ENCODE peak calls at places on chromosomes 5 and 9, in nine cellular contexts. E is endodermal cell; X is occipital lobe; L is CD4-positive, alpha-beta memory T cell; Y is caudate nucleus; D is cardiac muscle cell; A is substantia nigra; K is AG09309; N is activated effector memory CD4-positive, alpha-beta T cell treated with Interleukin-2 at 50 U/mL for 16 hours. G is an unnamed sample.

GRCh38 chr5:60810438-60811085 is 33.5 kb downstream of the ELOVL7 start:
- DNase-seq in N (no peak), X (no peak), K (no peak), E (no peak), D (no peak), Y (no peak), L (no peak), A (no peak), G (no peak)

GRCh38 chr9:10250200-10250599 is 362.6 kb downstream of the PTPRD start:
- DNase-seq in X (no peak), K (no peak), D (no peak), A (no peak), Y (no peak), E (no peak), N (no peak), L (no peak), G (no peak)

GRCh38 chr9:123656565-123656964 is 273.4 kb downstream of the DENND1A start:
- DNase-seq in A (no peak), L (no peak), D (no peak), E (no peak), N (no peak), K (no peak), Y (no peak), X (no peak), G (no peak)

GRCh38 chr9:107485451-107486043 is 4.0 kb downstream of the KLF4 start:
- DNase-seq in D (no peak), N (no peak), A (no peak), X (no peak), K (no peak), L (no peak), Y (no peak), E (no peak), G (no peak)

GRCh38 chr5:74017786-74018211 is 391.8 kb downstream of the ARHGEF28 start:
- DNase-seq in L (no peak), K (peak; percentile 18), E (peak; percentile 64), N (no peak), D (no peak), X (peak; percentile 21), A (peak; percentile 20), Y (peak; percentile 84), G (no peak)

GRCh38 chr5:65722575-65723424 is 795 bp downstream of the NLN start:
- DNase-seq in X (peak; percentile 36), A (peak; percentile 47), K (no peak), Y (peak; percentile 23), L (peak; percentile 11), N (no peak), E (peak; percentile 72), D (peak; percentile 50), G (no peak)

GRCh38 chr9:8371686-8372085 is 572.1 kb upstream of the DMAC1 start:
- DNase-seq in Y (no peak), N (no peak), K (no peak), E (no peak), X (no peak), A (no peak), L (no peak), D (no peak), G (no peak)

GRCh38 chr5:157710887-157711286 is 20.3 kb upstream of the THG1L start:
- DNase-seq in N (no peak), K (peak; percentile 61), Y (no peak), L (no peak), E (no peak), X (no peak), D (no peak), A (no peak), G (no peak)

GRCh38 chr9:37621299-37621934 is 29.0 kb upstream of the TOMM5 start:
- DNase-seq in X (no peak), L (no peak), K (no peak), E (no peak), N (no peak), A (no peak), Y (no peak), D (no peak), G (no peak)

GRCh38 chr5:144428326-144428725 is 257.7 kb downstream of the KCTD16 start:
- DNase-seq in A (no peak), K (no peak), Y (no peak), X (no peak), E (no peak), L (no peak), D (no peak), N (no peak), G (no peak)

GRCh38 chr5:127746756-127747155 is 43.6 kb downstream of the CCDC192 start:
- DNase-seq in K (no peak), E (no peak), X (no peak), L (no peak), D (no peak), Y (no peak), A (no peak), N (no peak), G (no peak)

GRCh38 chr9:93620881-93621820 is 44.8 kb downstream of the PHF2 start:
- DNase-seq in N (no peak), X (no peak), E (no peak), D (no peak), Y (no peak), K (no peak), A (no peak), L (no peak), G (no peak)

GRCh38 chr9:89743576-89744254 is 138.9 kb downstream of the GADD45G start:
- DNase-seq in N (peak; percentile 47), L (peak; percentile 73), Y (no peak), A (no peak), D (no peak), X (no peak), E (peak; percentile 91), K (no peak), G (no peak)

GRCh38 chr9:124180557-124180956 is 77.2 kb upstream of the NEK6 start:
- DNase-seq in X (peak; percentile 27), K (no peak), E (no peak), D (peak; percentile 13), L (no peak), Y (peak; percentile 39), A (peak; percentile 23), N (no peak), G (no peak)

GRCh38 chr5:179149278-179149677 is 89.1 kb downstream of the ZNF354C start:
- DNase-seq in D (no peak), N (no peak), X (no peak), K (no peak), L (no peak), E (no peak), A (no peak), Y (no peak), G (no peak)

GRCh38 chr9:33211695-33212393 is 28.1 kb upstream of the SPINK4 start:
- DNase-seq in X (no peak), N (no peak), Y (no peak), D (peak; percentile 49), L (no peak), K (no peak), A (no peak), E (peak; percentile 64), G (no peak)

GRCh38 chr5:177389368-177390169 is 5.3 kb downstream of the SLC34A1 start:
- DNase-seq in X (no peak), L (peak; percentile 73), A (no peak), Y (no peak), E (no peak), D (no peak), K (peak; percentile 88), N (peak; percentile 55), G (peak; percentile 46)

GRCh38 chr5:672329-673139 is 20.6 kb downstream of the TPPP start:
- DNase-seq in L (peak; percentile 89), N (peak; percentile 59), X (peak; percentile 32), E (peak; percentile 84), A (peak; percentile 62), D (peak; percentile 28), Y (peak; percentile 54), K (peak; percentile 23), G (peak; percentile 92)

GRCh38 chr5:6712136-6712581 is 1.1 kb upstream of the TENT4A start:
- DNase-seq in Y (peak; percentile 42), K (no peak), A (no peak), X (no peak), D (peak; percentile 69), L (peak; percentile 52), E (peak; percentile 80), N (peak; percentile 18), G (peak; percentile 32)

GRCh38 chr9:32426278-32426939 is 42.0 kb downstream of the ACO1 start:
- DNase-seq in L (no peak), Y (peak; percentile 38), D (no peak), E (no peak), N (no peak), A (peak; percentile 32), K (peak; percentile 46), X (no peak), G (no peak)

GRCh38 chr9:87063883-87064282 is 116.6 kb upstream of the GAS1 start:
- DNase-seq in E (no peak), K (peak; percentile 73), L (no peak), X (no peak), Y (no peak), A (no peak), D (no peak), N (no peak), G (no peak)

GRCh38 chr5:112333236-112333850 is 85.7 kb downstream of the EPB41L4A start:
- DNase-seq in E (peak; percentile 77), X (no peak), K (no peak), A (no peak), L (no peak), D (no peak), Y (no peak), N (no peak), G (no peak)

GRCh38 chr5:148543727-148544126 is 110.6 kb downstream of the HTR4 start:
- DNase-seq in K (no peak), E (no peak), D (no peak), X (no peak), N (no peak), A (no peak), L (no peak), Y (no peak), G (no peak)

GRCh38 chr9:133235549-133236222 is 26.6 kb upstream of the OBP2B start:
- DNase-seq in A (no peak), E (no peak), D (no peak), L (no peak), N (no peak), K (no peak), Y (no peak), X (no peak), G (no peak)

GRCh38 chr5:98902733-98903132 is 26.1 kb downstream of the CHD1 start:
- DNase-seq in D (no peak), E (no peak), A (no peak), N (no peak), Y (no peak), K (no peak), L (no peak), X (no peak), G (no peak)

G was measured in T-helper 17 cell.